ENCODE peak calls at places on chromosomes 7 and 10, in four cellular contexts. One of them, this sample, is unnamed.

GRCh38 chr7:41612386-41612785 is 90.5 kb downstream of the INHBA start:
- DNase-seq in AG04450: no peak
- DNase-seq in GM12865: no peak
- DNase-seq in AG04449: no peak
- DNase-seq in this sample: no peak

GRCh38 chr7:74606101-74606908 is 51.2 kb upstream of the GTF2I start:
- DNase-seq in AG04450: no peak
- DNase-seq in GM12865: peak
- DNase-seq in AG04449: no peak
- DNase-seq in this sample: no peak

GRCh38 chr7:55127135-55127551 is 108.3 kb downstream of the EGFR start:
- DNase-seq in AG04450: no peak
- DNase-seq in GM12865: no peak
- DNase-seq in AG04449: no peak
- DNase-seq in this sample: no peak

GRCh38 chr7:39580150-39580874 is 14.1 kb downstream of the YAE1 start:
- DNase-seq in AG04450: peak
- DNase-seq in GM12865: peak
- DNase-seq in AG04449: peak
- DNase-seq in this sample: peak

GRCh38 chr7:112753298-112753697 is 36.9 kb downstream of the TMEM168 start:
- DNase-seq in AG04450: no peak
- DNase-seq in GM12865: no peak
- DNase-seq in AG04449: no peak
- DNase-seq in this sample: no peak

GRCh38 chr7:134016223-134016941 is 110.8 kb upstream of the LRGUK start:
- DNase-seq in AG04450: no peak
- DNase-seq in GM12865: peak
- DNase-seq in AG04449: peak
- DNase-seq in this sample: no peak

GRCh38 chr10:55237462-55237861 is 436.4 kb upstream of the PCDH15 start:
- DNase-seq in AG04450: no peak
- DNase-seq in GM12865: no peak
- DNase-seq in AG04449: no peak
- DNase-seq in this sample: no peak

GRCh38 chr7:12207046-12207445 is 4.0 kb upstream of the TMEM106B start:
- DNase-seq in AG04450: no peak
- DNase-seq in GM12865: no peak
- DNase-seq in AG04449: no peak
- DNase-seq in this sample: no peak

GRCh38 chr7:140060788-140061606 is 1.8 kb downstream of the PARP12 start:
- DNase-seq in AG04450: peak
- DNase-seq in GM12865: no peak
- DNase-seq in AG04449: no peak
- DNase-seq in this sample: peak

GRCh38 chr7:78248867-78249266 is 450.3 kb downstream of the PHTF2 start:
- DNase-seq in AG04450: no peak
- DNase-seq in GM12865: no peak
- DNase-seq in AG04449: no peak
- DNase-seq in this sample: no peak

GRCh38 chr10:25815236-25815635 is 118.8 kb upstream of the MYO3A start:
- DNase-seq in AG04450: no peak
- DNase-seq in GM12865: no peak
- DNase-seq in AG04449: no peak
- DNase-seq in this sample: no peak

GRCh38 chr10:22453948-22454347 is 108.7 kb downstream of the SPAG6 start:
- DNase-seq in AG04450: no peak
- DNase-seq in GM12865: no peak
- DNase-seq in AG04449: no peak
- DNase-seq in this sample: no peak

GRCh38 chr10:70759769-70760168 is 25.4 kb downstream of the TBATA start:
- DNase-seq in AG04450: no peak
- DNase-seq in GM12865: no peak
- DNase-seq in AG04449: no peak
- DNase-seq in this sample: no peak

GRCh38 chr10:72563327-72563932 is 62.4 kb downstream of the MICU1 start:
- DNase-seq in AG04450: no peak
- DNase-seq in GM12865: peak
- DNase-seq in AG04449: no peak
- DNase-seq in this sample: no peak

GRCh38 chr10:46325021-46325420 is 38.2 kb downstream of the ANTXRL start:
- DNase-seq in AG04450: no peak
- DNase-seq in GM12865: no peak
- DNase-seq in AG04449: no peak
- DNase-seq in this sample: no peak

GRCh38 chr10:114402233-114402632 is 2.1 kb downstream of the AFAP1L2 start:
- DNase-seq in AG04450: no peak
- DNase-seq in GM12865: no peak
- DNase-seq in AG04449: no peak
- DNase-seq in this sample: no peak

GRCh38 chr7:140723002-140723401 is 26.5 kb downstream of the NDUFB2 start:
- DNase-seq in AG04450: no peak
- DNase-seq in GM12865: no peak
- DNase-seq in AG04449: no peak
- DNase-seq in this sample: no peak

GRCh38 chr7:122310119-122311021 is 5.8 kb upstream of the FEZF1 start:
- DNase-seq in AG04450: no peak
- DNase-seq in GM12865: peak
- DNase-seq in AG04449: no peak
- DNase-seq in this sample: no peak

GRCh38 chr7:108109216-108109908 is 20.8 kb downstream of the LAMB4 start:
- DNase-seq in AG04450: no peak
- DNase-seq in GM12865: peak
- DNase-seq in AG04449: no peak
- DNase-seq in this sample: no peak

GRCh38 chr7:155392726-155393570 is 65.0 kb upstream of the EN2 start:
- DNase-seq in AG04450: no peak
- DNase-seq in GM12865: no peak
- DNase-seq in AG04449: no peak
- DNase-seq in this sample: no peak

GRCh38 chr10:126972622-126973414 is 67.6 kb downstream of the DOCK1 start:
- DNase-seq in AG04450: peak
- DNase-seq in GM12865: no peak
- DNase-seq in AG04449: peak
- DNase-seq in this sample: peak

GRCh38 chr10:5882961-5883360 is 6.7 kb downstream of the ANKRD16 start:
- DNase-seq in AG04450: no peak
- DNase-seq in GM12865: no peak
- DNase-seq in AG04449: no peak
- DNase-seq in this sample: no peak

GRCh38 chr7:98795741-98796493 is 73.9 kb downstream of the TMEM130 start:
- DNase-seq in AG04450: no peak
- DNase-seq in GM12865: peak
- DNase-seq in AG04449: no peak
- DNase-seq in this sample: no peak

GRCh38 chr10:47150581-47150980 is 149.4 kb upstream of the GDF10 start:
- DNase-seq in AG04450: no peak
- DNase-seq in GM12865: no peak
- DNase-seq in AG04449: no peak
- DNase-seq in this sample: no peak

GRCh38 chr7:134865001-134865845 is 85.8 kb downstream of the CALD1 start:
- DNase-seq in AG04450: no peak
- DNase-seq in GM12865: peak
- DNase-seq in AG04449: no peak
- DNase-seq in this sample: peak

GRCh38 chr10:128027306-128027705 is 98.9 kb downstream of the MKI67 start:
- DNase-seq in AG04450: no peak
- DNase-seq in GM12865: no peak
- DNase-seq in AG04449: no peak
- DNase-seq in this sample: no peak

GRCh38 chr7:127715901-127716300 is 63.9 kb downstream of the SND1 start:
- DNase-seq in AG04450: no peak
- DNase-seq in GM12865: no peak
- DNase-seq in AG04449: no peak
- DNase-seq in this sample: no peak

GRCh38 chr10:113752553-113752952 is 1.1 kb downstream of the PLEKHS1 start:
- DNase-seq in AG04450: no peak
- DNase-seq in GM12865: no peak
- DNase-seq in AG04449: no peak
- DNase-seq in this sample: no peak

GRCh38 chr10:127196955-127197432 is 603 bp upstream of the INSYN2A start:
- DNase-seq in AG04450: no peak
- DNase-seq in GM12865: no peak
- DNase-seq in AG04449: no peak
- DNase-seq in this sample: no peak

GRCh38 chr10:16907720-16908119 is 90.5 kb upstream of the RSU1 start:
- DNase-seq in AG04450: no peak
- DNase-seq in GM12865: no peak
- DNase-seq in AG04449: no peak
- DNase-seq in this sample: no peak

GRCh38 chr10:129643266-129643665 is 176.2 kb downstream of the MGMT start:
- DNase-seq in AG04450: no peak
- DNase-seq in GM12865: no peak
- DNase-seq in AG04449: no peak
- DNase-seq in this sample: no peak

GRCh38 chr10:5679606-5680005 is 5.0 kb upstream of the TASOR2 start:
- DNase-seq in AG04450: no peak
- DNase-seq in GM12865: no peak
- DNase-seq in AG04449: no peak
- DNase-seq in this sample: no peak

GRCh38 chr7:118214833-118215182 is 9.7 kb upstream of the ANKRD7 start:
- DNase-seq in AG04450: no peak
- DNase-seq in GM12865: no peak
- DNase-seq in AG04449: no peak
- DNase-seq in this sample: no peak

GRCh38 chr7:118219157-118219512 is 5.4 kb upstream of the ANKRD7 start:
- DNase-seq in AG04450: no peak
- DNase-seq in GM12865: no peak
- DNase-seq in AG04449: no peak
- DNase-seq in this sample: no peak

GRCh38 chr7:118218413-118219156 is 5.9 kb upstream of the ANKRD7 start:
- DNase-seq in AG04450: no peak
- DNase-seq in GM12865: no peak
- DNase-seq in AG04449: no peak
- DNase-seq in this sample: no peak

GRCh38 chr7:118217068-118217715 is 7.3 kb upstream of the ANKRD7 start:
- DNase-seq in AG04450: no peak
- DNase-seq in GM12865: no peak
- DNase-seq in AG04449: no peak
- DNase-seq in this sample: no peak

GRCh38 chr7:118214051-118214832 is 10.3 kb upstream of the ANKRD7 start:
- DNase-seq in AG04450: peak
- DNase-seq in GM12865: peak
- DNase-seq in AG04449: peak
- DNase-seq in this sample: peak
- H3K4me3 ChIP-seq in AG04450: peak
- H3K4me3 ChIP-seq in GM12865: peak
- H3K4me3 ChIP-seq in AG04449: peak
- H3K4me3 ChIP-seq in this sample: peak

GRCh38 chr10:100744136-100744979 is 1.0 kb upstream of the PAX2 start:
- DNase-seq in AG04450: no peak
- DNase-seq in GM12865: peak
- DNase-seq in AG04449: no peak
- DNase-seq in this sample: no peak
- H3K4me3 ChIP-seq in AG04450: no peak
- H3K4me3 ChIP-seq in GM12865: no peak
- H3K4me3 ChIP-seq in AG04449: no peak
- H3K4me3 ChIP-seq in this sample: no peak

GRCh38 chr10:123146013-123146891 is 1.7 kb upstream of the HMX2 start:
- DNase-seq in AG04450: no peak
- DNase-seq in GM12865: no peak
- DNase-seq in AG04449: no peak
- DNase-seq in this sample: no peak
- H3K4me3 ChIP-seq in AG04450: no peak
- H3K4me3 ChIP-seq in GM12865: no peak
- H3K4me3 ChIP-seq in AG04449: no peak
- H3K4me3 ChIP-seq in this sample: no peak

GRCh38 chr7:111091623-111092370 is 870 bp downstream of the LRRN3 start:
- DNase-seq in AG04450: no peak
- DNase-seq in GM12865: no peak
- DNase-seq in AG04449: no peak
- DNase-seq in this sample: no peak
- H3K4me3 ChIP-seq in AG04450: peak
- H3K4me3 ChIP-seq in GM12865: no peak
- H3K4me3 ChIP-seq in AG04449: peak
- H3K4me3 ChIP-seq in this sample: peak

DNA sequence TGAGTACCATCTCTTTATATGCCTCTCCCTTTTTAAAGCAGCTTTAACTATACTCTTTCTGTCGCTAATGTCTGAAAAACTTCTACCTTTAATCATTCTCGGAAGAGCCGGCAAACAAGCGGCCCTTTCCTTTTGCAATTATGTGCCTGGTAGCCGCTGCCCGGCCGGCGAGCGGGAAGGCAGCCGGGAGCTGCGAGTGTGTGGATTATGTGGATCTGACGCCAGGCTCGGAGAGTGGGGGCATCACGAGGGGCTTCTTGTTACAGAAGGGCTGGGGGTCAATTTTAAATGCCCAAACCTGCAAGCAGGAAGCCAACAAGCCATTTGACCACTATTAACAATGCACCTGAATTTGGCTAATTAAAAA is 121.0 kb downstream of the BUB3 start:
- DNase-seq in AG04450: no peak
- DNase-seq in GM12865: no peak
- DNase-seq in AG04449: no peak
- DNase-seq in this sample: no peak
- H3K4me3 ChIP-seq in AG04450: no peak
- H3K4me3 ChIP-seq in GM12865: no peak
- H3K4me3 ChIP-seq in AG04449: no peak
- H3K4me3 ChIP-seq in this sample: no peak

DNA sequence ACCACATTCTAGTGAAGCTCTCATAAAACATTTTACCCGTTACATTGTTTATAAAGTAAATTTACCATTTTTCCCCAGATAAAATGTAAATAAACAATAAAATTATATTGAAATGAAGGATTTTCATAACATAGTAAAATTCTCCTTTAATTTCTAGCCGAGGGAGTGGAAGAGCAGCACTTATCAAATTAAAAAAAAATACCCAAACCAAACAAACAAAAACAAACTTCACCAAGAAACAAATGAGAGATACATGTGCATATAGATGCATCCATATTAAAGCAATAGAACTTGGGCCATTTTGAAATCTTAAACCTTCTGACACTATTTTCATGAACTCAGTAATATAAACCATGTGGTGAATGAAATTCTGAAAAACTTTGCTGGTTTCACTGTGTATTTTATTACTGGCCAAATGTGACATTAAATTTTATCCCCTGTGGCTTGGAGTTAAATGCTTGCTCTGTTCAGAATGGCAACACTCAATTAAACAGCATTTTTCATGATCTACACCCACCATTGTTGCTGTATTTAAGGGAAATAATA is 221.1 kb downstream of the RNLS start:
- DNase-seq in AG04450: no peak
- DNase-seq in GM12865: no peak
- DNase-seq in AG04449: no peak
- DNase-seq in this sample: no peak
- H3K4me3 ChIP-seq in AG04450: no peak
- H3K4me3 ChIP-seq in GM12865: no peak
- H3K4me3 ChIP-seq in AG04449: no peak
- H3K4me3 ChIP-seq in this sample: no peak

GRCh38 chr10:61992683-61993629 is 91.5 kb downstream of the ARID5B start:
- DNase-seq in AG04450: peak
- DNase-seq in GM12865: peak
- DNase-seq in AG04449: peak
- DNase-seq in this sample: peak
- H3K4me3 ChIP-seq in AG04450: peak
- H3K4me3 ChIP-seq in GM12865: peak
- H3K4me3 ChIP-seq in AG04449: no peak
- H3K4me3 ChIP-seq in this sample: peak

This sample was measured in skeletal muscle cell.